ENCODE peak calls at places on chromosomes 5 and 9, in eight cellular contexts. P is activated T-cell treated with anti-CD3 and anti-CD28 coated beads for 1 hour, X is HuH-7, B is HepG2, O is GOT3, K is endothelial cell, I is lung microvascular endothelial cell, U is GM23248. H is an unnamed sample.

GRCh38 chr9:108297025-108297424 is 558.8 kb downstream of the ACTL7B start:
- DNase-seq in P (no peak), X (no peak), B (no peak), O (no peak), K (no peak), I (no peak), U (peak), H (no peak)

GRCh38 chr5:1549631-1550030 is 25.9 kb upstream of the LPCAT1 start:
- DNase-seq in P (no peak), X (no peak), B (no peak), O (no peak), K (no peak), I (no peak), U (no peak), H (no peak)

GRCh38 chr9:114754574-114754973 is 51.3 kb downstream of the TNFSF15 start:
- DNase-seq in P (no peak), X (no peak), B (no peak), O (no peak), K (no peak), I (no peak), U (no peak), H (no peak)

GRCh38 chr9:108163321-108164005 is 673.9 kb upstream of the KLF4 start:
- DNase-seq in P (no peak), X (no peak), B (no peak), O (no peak), K (no peak), I (no peak), U (peak), H (peak)

GRCh38 chr9:123382659-123383511 is 26.9 kb downstream of the CRB2 start:
- DNase-seq in P (no peak), X (no peak), B (no peak), O (no peak), K (no peak), I (no peak), U (no peak), H (no peak)

GRCh38 chr5:123785160-123786001 is 273.4 kb downstream of the CSNK1G3 start:
- DNase-seq in P (no peak), X (no peak), B (no peak), O (no peak), K (no peak), I (no peak), U (peak), H (peak)

GRCh38 chr9:93582550-93582949 is 6.2 kb downstream of the PHF2 start:
- DNase-seq in P (no peak), X (no peak), B (no peak), O (no peak), K (no peak), I (no peak), U (no peak), H (no peak)

GRCh38 chr5:67238191-67238590 is 41.6 kb upstream of the CD180 start:
- DNase-seq in P (no peak), X (no peak), B (no peak), O (no peak), K (no peak), I (no peak), U (no peak), H (peak)

GRCh38 chr5:26660116-26660515 is 378.3 kb downstream of the CDH9 start:
- DNase-seq in P (no peak), X (no peak), B (no peak), O (no peak), K (no peak), I (no peak), U (no peak), H (no peak)

GRCh38 chr5:150672237-150672883 is 11.3 kb downstream of the MYOZ3 start:
- DNase-seq in P (peak), X (peak), B (no peak), O (no peak), K (peak), I (peak), U (peak), H (peak)

GRCh38 chr9:134210908-134211810 is 46.8 kb upstream of the RNU6ATAC start:
- DNase-seq in P (no peak), X (no peak), B (no peak), O (no peak), K (no peak), I (no peak), U (no peak), H (no peak)

GRCh38 chr5:173869316-173869715 is 18.8 kb upstream of the CPEB4 start:
- DNase-seq in P (no peak), X (no peak), B (no peak), O (no peak), K (no peak), I (no peak), U (no peak), H (no peak)

GRCh38 chr5:93512799-93513198 is 68.2 kb downstream of the NR2F1-AS1 start:
- DNase-seq in P (no peak), X (no peak), B (no peak), O (no peak), K (no peak), I (peak), U (peak), H (no peak)

GRCh38 chr5:96975656-96976055 is 39.8 kb downstream of the LNPEP start:
- DNase-seq in P (no peak), X (no peak), B (no peak), O (no peak), K (no peak), I (peak), U (no peak), H (no peak)

GRCh38 chr5:176365663-176366574 is 632 bp downstream of the ARL10 start:
- DNase-seq in P (no peak), X (no peak), B (no peak), O (no peak), K (peak), I (peak), U (peak), H (peak)

GRCh38 chr5:173646684-173647083 is 30.2 kb upstream of the BOD1 start:
- DNase-seq in P (no peak), X (no peak), B (no peak), O (no peak), K (no peak), I (no peak), U (no peak), H (no peak)

GRCh38 chr5:9766581-9766980 is 136.4 kb upstream of the TAS2R1 start:
- DNase-seq in P (no peak), X (no peak), B (no peak), O (no peak), K (no peak), I (no peak), U (peak), H (no peak)

GRCh38 chr5:150598821-150599273 is 41.6 kb upstream of the SYNPO start:
- DNase-seq in P (no peak), X (no peak), B (no peak), O (no peak), K (no peak), I (no peak), U (no peak), H (no peak)

GRCh38 chr5:179140293-179140692 is 80.1 kb downstream of the ZNF354C start:
- DNase-seq in P (no peak), X (no peak), B (no peak), O (no peak), K (no peak), I (no peak), U (no peak), H (no peak)

GRCh38 chr9:100933656-100934055 is 94.9 kb upstream of the PLPPR1 start:
- DNase-seq in P (no peak), X (no peak), B (no peak), O (no peak), K (no peak), I (no peak), U (peak), H (no peak)

GRCh38 chr9:99565203-99565602 is 256.5 kb upstream of the NR4A3 start:
- DNase-seq in P (no peak), X (no peak), B (no peak), O (no peak), K (no peak), I (no peak), U (no peak), H (no peak)

GRCh38 chr9:108142504-108143201 is 653.1 kb upstream of the KLF4 start:
- DNase-seq in P (no peak), X (no peak), B (no peak), O (no peak), K (peak), I (peak), U (peak), H (peak)

GRCh38 chr5:171571663-171572062 is 152.2 kb downstream of the FGF18 start:
- DNase-seq in P (no peak), X (no peak), B (no peak), O (no peak), K (no peak), I (peak), U (peak), H (peak)

GRCh38 chr9:94867281-94867841 is 140.9 kb downstream of the AOPEP start:
- DNase-seq in P (no peak), X (peak), B (peak), O (no peak), K (no peak), I (peak), U (peak), H (peak)